ENCODE peak calls at places on chromosomes 11 and 22, in ten cellular contexts. R is cardiac fibroblast, V is upper lobe of right lung, C is dorsolateral prefrontal cortex, T is psoas muscle, K is left ventricle myocardium inferior, E is GM12865, U is lower leg skin, L is HCT116, S is testis. H is an unnamed sample.

GRCh38 chr22:49934891-49935557 is 16.6 kb downstream of the CRELD2 start:
- DNase-seq in U (peak; percentile 79), V (peak; percentile 95), E (peak; percentile 86), L (no peak), C (peak; percentile 69), T (peak; percentile 95), K (peak; percentile 90), R (peak; percentile 85), S (peak; percentile 77), H (peak; percentile 36)

GRCh38 chr11:71266114-71266833 is 13.9 kb upstream of the SHANK2 start:
- DNase-seq in E (no peak), V (peak; percentile 80), C (no peak), T (no peak), L (no peak), U (no peak), K (no peak), R (no peak), S (no peak), H (peak; percentile 55)

GRCh38 chr11:46686886-46687810 is 13.3 kb downstream of the ARHGAP1 start:
- DNase-seq in U (no peak), T (no peak), R (peak; percentile 90), C (no peak), E (no peak), K (no peak), S (no peak), L (no peak), V (no peak), H (peak; percentile 99)

GRCh38 chr11:91707652-91708051 is 517.0 kb upstream of the FAT3 start:
- DNase-seq in V (no peak), U (no peak), L (no peak), S (no peak), R (no peak), K (no peak), E (no peak), T (no peak), C (no peak), H (no peak)

GRCh38 chr11:120198403-120198786 is 12.4 kb upstream of the OAF start:
- DNase-seq in U (no peak), K (no peak), R (no peak), V (no peak), S (no peak), T (peak; percentile 7), L (no peak), C (no peak), E (no peak), H (no peak)

GRCh38 chr11:111913997-111914396 is 1.5 kb downstream of the HSPB2 start:
- DNase-seq in T (peak; percentile 69), K (no peak), L (no peak), S (peak; percentile 61), R (peak; percentile 88), V (no peak), C (peak; percentile 77), U (no peak), E (no peak), H (peak; percentile 47)

GRCh38 chr11:70432580-70432979 is 34.3 kb downstream of the CTTN start:
- DNase-seq in U (no peak), S (no peak), K (no peak), R (no peak), E (no peak), C (no peak), T (no peak), L (no peak), V (no peak), H (no peak)

GRCh38 chr22:46026907-46027218 is 49.9 kb upstream of the WNT7B start:
- DNase-seq in L (no peak), V (no peak), S (no peak), C (no peak), E (no peak), R (no peak), T (no peak), K (no peak), U (no peak), H (no peak)

GRCh38 chr11:64661622-64662021 is 61.4 kb downstream of the NRXN2 start:
- DNase-seq in R (no peak), E (no peak), S (no peak), K (no peak), U (no peak), T (peak; percentile 55), C (no peak), L (no peak), V (no peak), H (no peak)

GRCh38 chr11:101323997-101324396 is 194.4 kb upstream of the PGR start:
- DNase-seq in C (no peak), S (no peak), T (no peak), R (peak; percentile 3), K (no peak), L (no peak), U (no peak), V (no peak), E (peak; percentile 9), H (no peak)
- TF ChIP-seq CTCF in C (no peak), S (no peak), T (no peak), R (no peak), K (peak; percentile 55), L (peak; percentile 11), U (no peak), V (no peak), E (no peak), H (no peak)

GRCh38 chr11:115193931-115194797 is 310.1 kb downstream of the CADM1 start:
- DNase-seq in L (no peak), V (no peak), E (peak; percentile 59), U (no peak), K (no peak), S (peak; percentile 63), C (no peak), T (no peak), R (no peak), H (no peak)
- H3K4me3 ChIP-seq in L (no peak overlapping the region), V (no peak overlapping the region), E (no peak overlapping the region), U (no peak overlapping the region), K (peak overlapping the region; percentile 22), S (no peak overlapping the region), C (no peak overlapping the region), T (no peak overlapping the region), R (no peak overlapping the region), H (no peak overlapping the region)

GRCh38 chr11:114890076-114890475 is 211.7 kb downstream of the NXPE2 start:
- DNase-seq in R (no peak), S (no peak), L (no peak), T (no peak), E (no peak), U (no peak), K (no peak), V (no peak), C (no peak), H (no peak)

GRCh38 chr11:114889464-114890065 is 211.2 kb downstream of the NXPE2 start:
- DNase-seq in L (no peak), C (no peak), T (no peak), V (no peak), U (no peak), S (no peak), R (no peak), K (peak; percentile 16), E (no peak), H (no peak)

GRCh38 chr11:114893329-114893728 is 215.0 kb downstream of the NXPE2 start:
- DNase-seq in K (no peak), C (no peak), L (no peak), T (no peak), U (no peak), R (no peak), V (no peak), S (no peak), E (no peak), H (no peak)

GRCh38 chr11:114891911-114892310 is 213.6 kb downstream of the NXPE2 start:
- DNase-seq in C (no peak), S (no peak), T (no peak), U (no peak), L (no peak), R (no peak), K (no peak), E (no peak), V (no peak), H (no peak)

GRCh38 chr11:114892381-114893197 is 214.3 kb downstream of the NXPE2 start:
- DNase-seq in U (no peak), K (no peak), V (no peak), E (peak; percentile 9), R (no peak), T (no peak), C (no peak), S (no peak), L (no peak), H (no peak)
- TF ChIP-seq CTCF in U (no peak), K (peak; percentile 23), V (peak; percentile 23), E (peak; percentile 65), R (peak; percentile 19), T (peak; percentile 22), C (no peak), S (no peak), L (peak; percentile 60), H (no peak)

GRCh38 chr11:87491381-87491780 is 453.6 kb downstream of the TMEM135 start:
- DNase-seq in U (no peak), R (no peak), E (no peak), T (no peak), S (no peak), K (no peak), L (no peak), C (no peak), V (no peak), H (no peak)

DNA sequence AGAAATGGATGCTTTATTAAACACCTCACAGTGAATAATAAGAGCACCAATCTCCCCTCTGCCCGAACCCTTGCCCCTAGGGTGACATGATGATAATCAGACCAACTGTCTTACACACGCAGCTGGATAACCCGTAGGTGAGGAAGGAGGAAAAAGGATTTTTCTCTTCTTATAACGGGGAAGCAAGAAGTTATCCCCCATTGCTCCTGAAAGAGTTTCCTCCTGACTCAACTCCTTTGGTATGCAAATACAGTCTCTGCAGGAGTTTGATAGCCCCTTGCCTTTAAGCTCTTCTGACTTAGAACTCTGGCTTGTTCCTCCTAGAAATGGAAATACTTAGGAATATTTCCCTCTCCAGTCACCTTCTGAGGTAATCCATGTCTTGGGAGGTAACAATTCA is 455.8 kb downstream of the TMEM135 start:
- DNase-seq in S (no peak), V (no peak), L (no peak), R (no peak), U (no peak), K (no peak), C (no peak), E (no peak), T (no peak), H (no peak)
- H3K4me3 ChIP-seq in S (no peak overlapping the region), V (no peak overlapping the region), L (no peak overlapping the region), R (no peak overlapping the region), U (no peak overlapping the region), K (no peak overlapping the region), C (no peak overlapping the region), E (no peak overlapping the region), T (no peak overlapping the region), H (no peak overlapping the region)

H was measured in epithelial cell of esophagus.